ENCODE peak calls at places on chromosomes 12 and 14, in five cellular contexts. One of them, this sample, is unnamed.
A peak's percentile ranks its signal among the peaks of the same experiment; 100 is the strongest.

GRCh38 chr12:113667095-113667494 is 195.4 kb upstream of the LHX5 start:
- DNase-seq in H1: no peak
- DNase-seq in sigmoid colon: no peak
- DNase-seq in upper lobe of left lung: no peak
- DNase-seq in stomach: no peak
- DNase-seq in this sample: no peak

GRCh38 chr12:58588771-58589170 is 331.5 kb downstream of the LRIG3 start:
- DNase-seq in H1: no peak
- DNase-seq in sigmoid colon: no peak
- DNase-seq in upper lobe of left lung: no peak
- DNase-seq in stomach: no peak
- DNase-seq in this sample: no peak

GRCh38 chr14:91231446-91231845 is 13.1 kb downstream of the GPR68 start:
- DNase-seq in H1: no peak
- DNase-seq in sigmoid colon: no peak
- DNase-seq in upper lobe of left lung: no peak
- DNase-seq in stomach: no peak
- DNase-seq in this sample: no peak

GRCh38 chr14:67436006-67436866 is 24.3 kb upstream of the PLEK2 start:
- DNase-seq in H1: no peak
- DNase-seq in sigmoid colon: peak; percentile 68
- DNase-seq in upper lobe of left lung: no peak
- DNase-seq in stomach: no peak
- DNase-seq in this sample: no peak

GRCh38 chr12:76641961-76642360 is 82.4 kb upstream of the OSBPL8 start:
- DNase-seq in H1: no peak
- DNase-seq in sigmoid colon: no peak
- DNase-seq in upper lobe of left lung: no peak
- DNase-seq in stomach: no peak
- DNase-seq in this sample: no peak

GRCh38 chr12:46452061-46452615 is 79.6 kb upstream of the SLC38A2 start:
- DNase-seq in H1: no peak
- DNase-seq in sigmoid colon: no peak
- DNase-seq in upper lobe of left lung: no peak
- DNase-seq in stomach: no peak
- DNase-seq in this sample: no peak

GRCh38 chr12:132610051-132610759 is at the start of gene LRCOL1:
- DNase-seq in H1: no peak
- DNase-seq in sigmoid colon: no peak
- DNase-seq in upper lobe of left lung: no peak
- DNase-seq in stomach: no peak
- DNase-seq in this sample: peak; percentile 59

GRCh38 chr12:7444537-7444936 is 584 bp upstream of the CD163L1 start:
- DNase-seq in H1: no peak
- DNase-seq in sigmoid colon: no peak
- DNase-seq in upper lobe of left lung: no peak
- DNase-seq in stomach: no peak
- DNase-seq in this sample: no peak

GRCh38 chr12:2783936-2784600 is 10.7 kb upstream of the FKBP4 start:
- DNase-seq in H1: peak; percentile 88
- DNase-seq in sigmoid colon: peak; percentile 79
- DNase-seq in upper lobe of left lung: peak; percentile 72
- DNase-seq in stomach: peak; percentile 70
- DNase-seq in this sample: peak; percentile 74

GRCh38 chr12:52033506-52034258 is 17.6 kb upstream of the NR4A1 start:
- DNase-seq in H1: no peak
- DNase-seq in sigmoid colon: no peak
- DNase-seq in upper lobe of left lung: no peak
- DNase-seq in stomach: no peak
- DNase-seq in this sample: no peak

GRCh38 chr12:95848575-95849388 is 10.0 kb upstream of the SNRPF start:
- DNase-seq in H1: no peak
- DNase-seq in sigmoid colon: no peak
- DNase-seq in upper lobe of left lung: peak; percentile 40
- DNase-seq in stomach: peak; percentile 55
- DNase-seq in this sample: no peak

GRCh38 chr12:91901675-91902074 is 244.0 kb downstream of the BTG1 start:
- DNase-seq in H1: no peak
- DNase-seq in sigmoid colon: no peak
- DNase-seq in upper lobe of left lung: no peak
- DNase-seq in stomach: no peak
- DNase-seq in this sample: no peak

DNA sequence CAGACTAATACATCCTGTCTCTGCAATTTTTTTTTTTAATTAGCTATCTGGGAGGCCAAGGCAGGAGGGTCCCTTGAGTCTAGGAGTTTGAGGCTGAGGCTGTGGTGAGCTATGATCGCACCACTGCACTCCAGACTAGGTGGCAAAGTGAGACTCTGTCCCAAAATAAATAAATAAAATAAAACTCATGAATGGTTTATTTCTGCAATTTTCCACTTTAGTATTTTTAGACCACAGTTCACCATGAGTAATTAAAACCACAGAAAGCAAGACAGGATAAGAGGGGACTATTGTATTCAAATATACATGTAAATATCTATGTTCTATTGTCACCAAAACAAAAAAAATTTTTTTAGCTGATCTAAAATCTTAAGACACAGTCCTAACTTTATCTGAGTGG is 17.8 kb downstream of the TAOK3 start:
- DNase-seq in H1: no peak
- DNase-seq in sigmoid colon: no peak
- DNase-seq in upper lobe of left lung: no peak
- DNase-seq in stomach: no peak
- DNase-seq in this sample: no peak
- H3K4me1 ChIP-seq in H1: no peaks in the 10 kb centered on the region
- H3K4me1 ChIP-seq in sigmoid colon: peaks cover 23% of the 10 kb centered on the region
- H3K4me1 ChIP-seq in upper lobe of left lung: peaks cover 32% of the 10 kb centered on the region
- H3K4me1 ChIP-seq in stomach: peaks cover 28% of the 10 kb centered on the region
- H3K4me1 ChIP-seq in this sample: peaks cover 2% of the 10 kb centered on the region

GRCh38 chr14:61101803-61102548 is 120.9 kb downstream of the SLC38A6 start:
- DNase-seq in H1: peak; percentile 47
- DNase-seq in sigmoid colon: no peak
- DNase-seq in upper lobe of left lung: no peak
- DNase-seq in stomach: no peak
- DNase-seq in this sample: no peak
- TF ChIP-seq EP300 in H1: no peak
- TF ChIP-seq EP300 in sigmoid colon: no peak
- TF ChIP-seq EP300 in upper lobe of left lung: peak; percentile 37
- TF ChIP-seq EP300 in stomach: no peak
- TF ChIP-seq EP300 in this sample: no peak

DNA sequence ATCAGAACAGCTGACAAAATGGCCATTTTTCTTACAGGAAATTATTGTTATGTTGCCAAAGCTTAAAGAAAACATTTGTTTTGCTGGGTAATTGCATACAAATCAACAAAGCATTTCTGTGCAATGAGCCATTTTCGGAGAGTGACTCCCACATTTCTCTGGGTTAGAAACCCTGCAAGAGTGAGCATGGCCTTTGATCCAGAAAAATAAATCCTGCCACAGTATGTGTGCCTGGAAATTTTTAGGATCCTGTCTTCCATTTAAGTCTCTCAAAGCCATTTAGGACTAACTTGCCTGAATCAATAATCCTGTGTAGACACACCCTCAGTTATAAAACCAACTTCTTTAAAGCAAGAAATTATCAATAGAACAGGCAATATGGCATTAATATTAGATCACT is 617 bp downstream of the SLCO1A2 start:
- DNase-seq in H1: no peak
- DNase-seq in sigmoid colon: no peak
- DNase-seq in upper lobe of left lung: no peak
- DNase-seq in stomach: no peak
- DNase-seq in this sample: no peak
- H3K27ac ChIP-seq in H1: no peak overlapping the region
- H3K27ac ChIP-seq in sigmoid colon: no peak overlapping the region
- H3K27ac ChIP-seq in upper lobe of left lung: no peak overlapping the region
- H3K27ac ChIP-seq in stomach: no peak overlapping the region
- H3K27ac ChIP-seq in this sample: no peak overlapping the region

GRCh38 chr14:100654814-100655795 is 67.9 kb upstream of the BEGAIN start:
- DNase-seq in H1: peak; percentile 83
- DNase-seq in sigmoid colon: no peak
- DNase-seq in upper lobe of left lung: no peak
- DNase-seq in stomach: peak; percentile 57
- DNase-seq in this sample: peak; percentile 63

GRCh38 chr14:100653409-100653808 is 66.2 kb upstream of the BEGAIN start:
- DNase-seq in H1: peak; percentile 79
- DNase-seq in sigmoid colon: no peak
- DNase-seq in upper lobe of left lung: no peak
- DNase-seq in stomach: no peak
- DNase-seq in this sample: no peak

GRCh38 chr14:100651999-100652508 is 64.8 kb upstream of the BEGAIN start:
- DNase-seq in H1: no peak
- DNase-seq in sigmoid colon: no peak
- DNase-seq in upper lobe of left lung: no peak
- DNase-seq in stomach: no peak
- DNase-seq in this sample: no peak

GRCh38 chr14:100654025-100654813 is 67.0 kb upstream of the BEGAIN start:
- DNase-seq in H1: no peak
- DNase-seq in sigmoid colon: no peak
- DNase-seq in upper lobe of left lung: no peak
- DNase-seq in stomach: no peak
- DNase-seq in this sample: no peak

GRCh38 chr14:100652739-100653138 is 65.5 kb upstream of the BEGAIN start:
- DNase-seq in H1: no peak
- DNase-seq in sigmoid colon: no peak
- DNase-seq in upper lobe of left lung: no peak
- DNase-seq in stomach: no peak
- DNase-seq in this sample: no peak
- H3K4me1 ChIP-seq in H1: no peaks in the 10 kb centered on the region
- H3K4me1 ChIP-seq in sigmoid colon: peaks cover 5% of the 10 kb centered on the region
- H3K4me1 ChIP-seq in upper lobe of left lung: peaks cover 4% of the 10 kb centered on the region
- H3K4me1 ChIP-seq in stomach: peaks cover 10% of the 10 kb centered on the region
- H3K4me1 ChIP-seq in this sample: no peaks in the 10 kb centered on the region

GRCh38 chr14:51651388-51652167 is at the start of gene FRMD6:
- DNase-seq in H1: peak; percentile 89
- DNase-seq in sigmoid colon: peak; percentile 93
- DNase-seq in upper lobe of left lung: peak; percentile 73
- DNase-seq in stomach: peak; percentile 76
- DNase-seq in this sample: peak; percentile 90
- TF ChIP-seq EP300 in H1: no peak
- TF ChIP-seq EP300 in sigmoid colon: no peak
- TF ChIP-seq EP300 in upper lobe of left lung: no peak
- TF ChIP-seq EP300 in stomach: no peak
- TF ChIP-seq EP300 in this sample: no peak

DNA sequence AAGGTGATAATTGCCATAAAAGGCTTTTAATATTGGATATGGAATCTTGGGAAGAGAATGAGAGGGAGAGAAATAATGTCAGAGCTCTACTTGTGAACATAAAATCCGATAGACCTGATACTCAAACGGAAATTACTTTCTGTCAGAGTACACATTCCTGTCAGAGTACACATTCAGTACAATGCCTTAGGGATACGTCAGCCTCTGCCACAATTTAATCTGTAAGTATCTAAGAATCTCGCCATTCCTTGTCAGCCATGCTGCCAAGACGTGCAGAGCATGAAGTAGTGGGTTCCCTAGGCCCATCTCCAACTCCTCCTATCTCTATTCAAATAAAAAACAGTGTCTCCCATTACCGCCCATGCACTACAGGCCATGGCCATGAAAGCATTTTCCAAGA is 242.6 kb downstream of the CEP128 start:
- DNase-seq in H1: no peak
- DNase-seq in sigmoid colon: no peak
- DNase-seq in upper lobe of left lung: no peak
- DNase-seq in stomach: no peak
- DNase-seq in this sample: no peak
- H3K27ac ChIP-seq in H1: no peak overlapping the region
- H3K27ac ChIP-seq in sigmoid colon: no peak overlapping the region
- H3K27ac ChIP-seq in upper lobe of left lung: no peak overlapping the region
- H3K27ac ChIP-seq in stomach: no peak overlapping the region
- H3K27ac ChIP-seq in this sample: no peak overlapping the region

GRCh38 chr14:68959035-68959434 is 20.1 kb downstream of the ACTN1 start:
- DNase-seq in H1: no peak
- DNase-seq in sigmoid colon: no peak
- DNase-seq in upper lobe of left lung: no peak
- DNase-seq in stomach: no peak
- DNase-seq in this sample: no peak
- H3K4me1 ChIP-seq in H1: peaks cover 8% of the 10 kb centered on the region
- H3K4me1 ChIP-seq in sigmoid colon: peaks cover 100% of the 10 kb centered on the region
- H3K4me1 ChIP-seq in upper lobe of left lung: peaks cover 53% of the 10 kb centered on the region
- H3K4me1 ChIP-seq in stomach: peaks cover 66% of the 10 kb centered on the region
- H3K4me1 ChIP-seq in this sample: peaks cover 30% of the 10 kb centered on the region

GRCh38 chr12:30926243-30927209 is at the start of gene TSPAN11:
- DNase-seq in H1: peak; percentile 79
- DNase-seq in sigmoid colon: no peak
- DNase-seq in upper lobe of left lung: no peak
- DNase-seq in stomach: no peak
- DNase-seq in this sample: no peak
- TF ChIP-seq EP300 in H1: no peak
- TF ChIP-seq EP300 in sigmoid colon: no peak
- TF ChIP-seq EP300 in upper lobe of left lung: no peak
- TF ChIP-seq EP300 in stomach: no peak
- TF ChIP-seq EP300 in this sample: no peak

DNA sequence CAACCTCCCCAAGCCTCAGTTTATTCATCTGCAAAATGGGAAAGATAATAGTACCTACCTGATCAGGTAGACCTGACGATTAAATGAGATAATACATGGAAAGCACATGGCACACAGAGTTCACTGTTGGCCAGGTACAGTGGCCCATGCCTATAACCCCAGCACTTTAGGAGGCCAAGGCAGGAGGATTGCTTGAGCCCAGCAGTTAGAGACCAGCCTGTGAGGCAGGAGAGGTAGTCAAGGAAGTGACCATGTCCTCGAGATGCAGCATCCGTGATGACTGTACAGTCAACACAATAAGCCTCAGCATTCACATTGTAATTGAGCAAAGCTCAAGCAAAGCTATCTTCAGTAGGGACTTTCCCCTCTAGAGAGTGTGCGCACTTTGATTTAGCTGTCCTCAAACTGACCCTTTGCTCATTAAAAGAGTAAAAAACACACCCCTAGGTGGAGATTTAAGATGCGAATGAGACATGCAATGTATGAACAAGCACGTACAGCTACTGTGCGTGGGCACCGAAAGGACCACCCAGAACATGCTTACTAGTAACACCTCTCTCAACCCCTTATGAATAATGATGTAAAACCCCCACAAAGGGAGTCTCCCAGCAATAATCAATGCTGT is 9.9 kb downstream of the ISCU start:
- DNase-seq in H1: peak; percentile 23
- DNase-seq in sigmoid colon: no peak
- DNase-seq in upper lobe of left lung: no peak
- DNase-seq in stomach: no peak
- DNase-seq in this sample: no peak
- H3K27ac ChIP-seq in H1: no peak overlapping the region
- H3K27ac ChIP-seq in sigmoid colon: no peak overlapping the region
- H3K27ac ChIP-seq in upper lobe of left lung: no peak overlapping the region
- H3K27ac ChIP-seq in stomach: no peak overlapping the region
- H3K27ac ChIP-seq in this sample: no peak overlapping the region